ENCODE peak calls at places on chromosome 10, in five cellular contexts. C is GM23338, K is HepG2, X is SK-N-SH, Y is A549. O is an unnamed sample.

GRCh38 chr10:131928248-131929095 is 27.7 kb downstream of the PPP2R2D start:
- DNase-seq in Y (no peak), C (no peak), K (no peak), X (no peak), O (no peak)

GRCh38 chr10:124906551-124907001 is 35.3 kb upstream of the ZRANB1 start:
- DNase-seq in C (no peak), Y (no peak), K (no peak), X (no peak), O (no peak)

GRCh38 chr10:71395621-71396020 is 1.1 kb upstream of the CDH23 start:
- DNase-seq in X (peak; percentile 49), C (no peak), K (no peak), Y (peak; percentile 16), O (no peak)

GRCh38 chr10:31927597-31928530 is 767 bp downstream of the ARHGAP12 start:
- DNase-seq in C (peak; percentile 79), X (peak; percentile 84), Y (peak; percentile 77), K (peak; percentile 74), O (no peak)

GRCh38 chr10:82757397-82757796 is 882.4 kb downstream of the NRG3 start:
- DNase-seq in Y (no peak), X (no peak), C (peak; percentile 17), K (no peak), O (no peak)

GRCh38 chr10:98924526-98924925 is 311.1 kb downstream of the HPSE2 start:
- DNase-seq in C (no peak), Y (no peak), K (no peak), X (no peak), O (no peak)

GRCh38 chr10:119191881-119192280 is 13.3 kb upstream of the PRDX3 start:
- DNase-seq in C (no peak), Y (no peak), X (no peak), K (no peak), O (peak; percentile 51)

GRCh38 chr10:75547391-75548298 is 116.2 kb downstream of the LRMDA start:
- DNase-seq in X (no peak), C (no peak), K (no peak), Y (no peak), O (no peak)

GRCh38 chr10:120473593-120473992 is 16.6 kb downstream of the PLPP4 start:
- DNase-seq in C (no peak), Y (no peak), X (no peak), K (no peak), O (no peak)

GRCh38 chr10:91759581-91759986 is 38.6 kb upstream of the TNKS2 start:
- DNase-seq in K (no peak), X (no peak), C (no peak), Y (peak; percentile 10), O (no peak)

GRCh38 chr10:14751576-14752330 is 22.9 kb downstream of the FAM107B start:
- DNase-seq in Y (no peak), X (no peak), K (no peak), C (peak; percentile 24), O (no peak)

GRCh38 chr10:127649642-127650041 is 87.3 kb upstream of the FOXI2 start:
- DNase-seq in X (peak; percentile 1), K (peak; percentile 14), C (peak; percentile 88), Y (peak; percentile 27), O (peak; percentile 27)

GRCh38 chr10:69958232-69958902 is 94.3 kb upstream of the MACROH2A2 start:
- DNase-seq in K (peak; percentile 38), C (peak; percentile 79), X (peak; percentile 73), Y (peak; percentile 61), O (peak; percentile 46)

GRCh38 chr10:22682237-22683192 is 31.9 kb downstream of the PIP4K2A start:
- DNase-seq in Y (peak; percentile 53), X (no peak), K (peak; percentile 69), C (no peak), O (peak; percentile 15)

GRCh38 chr10:93198401-93199175 is 124.9 kb downstream of the CYP26A1 start:
- DNase-seq in X (no peak), K (no peak), Y (no peak), C (peak; percentile 34), O (no peak)

GRCh38 chr10:102815790-102816549 is 21.2 kb downstream of the CYP17A1 start:
- DNase-seq in K (no peak), X (no peak), C (peak; percentile 48), Y (no peak), O (no peak)

GRCh38 chr10:26468291-26468690 is 30.1 kb downstream of the APBB1IP start:
- DNase-seq in K (peak; percentile 41), X (no peak), C (no peak), Y (peak; percentile 35), O (no peak)

GRCh38 chr10:24952146-24952700 is at the start of gene PRTFDC1:
- DNase-seq in X (no peak), K (no peak), C (peak; percentile 74), Y (peak; percentile 48), O (no peak)

DNA sequence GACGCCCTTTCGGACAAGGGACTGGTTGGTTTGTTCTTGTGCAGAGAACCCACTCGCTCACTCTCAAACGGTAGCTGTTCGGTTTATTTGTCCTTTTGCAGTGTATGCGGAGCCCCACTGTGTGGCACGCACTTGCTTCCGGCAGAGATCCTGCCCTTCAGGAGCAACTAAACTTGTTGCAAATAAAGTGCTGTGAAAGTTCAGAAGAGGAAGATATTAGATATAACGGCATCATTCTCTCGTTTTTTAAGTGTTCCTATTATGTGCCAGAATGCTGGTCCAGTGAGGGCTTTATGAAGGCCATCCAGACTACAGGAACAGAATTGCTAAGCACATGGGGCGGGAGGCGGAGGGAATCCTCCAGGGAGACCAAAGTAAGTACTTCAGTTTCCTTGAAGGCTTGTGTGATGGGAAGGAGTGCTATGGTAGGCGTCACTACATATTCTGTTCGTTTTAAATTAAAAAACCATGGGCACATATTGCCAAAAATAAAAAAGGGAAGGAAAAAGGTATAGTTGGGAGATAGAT is 488 bp upstream of the ERLIN1 start:
- DNase-seq in Y (peak; percentile 53), X (peak; percentile 38), K (no peak), C (peak; percentile 46), O (no peak)
- H3K4me2 ChIP-seq in Y (peak overlapping the region; percentile 84), X (peak overlapping the region; percentile 81), K (peak overlapping the region; percentile 84), C (peak overlapping the region; percentile 95), O (peak overlapping the region; percentile 82)

DNA sequence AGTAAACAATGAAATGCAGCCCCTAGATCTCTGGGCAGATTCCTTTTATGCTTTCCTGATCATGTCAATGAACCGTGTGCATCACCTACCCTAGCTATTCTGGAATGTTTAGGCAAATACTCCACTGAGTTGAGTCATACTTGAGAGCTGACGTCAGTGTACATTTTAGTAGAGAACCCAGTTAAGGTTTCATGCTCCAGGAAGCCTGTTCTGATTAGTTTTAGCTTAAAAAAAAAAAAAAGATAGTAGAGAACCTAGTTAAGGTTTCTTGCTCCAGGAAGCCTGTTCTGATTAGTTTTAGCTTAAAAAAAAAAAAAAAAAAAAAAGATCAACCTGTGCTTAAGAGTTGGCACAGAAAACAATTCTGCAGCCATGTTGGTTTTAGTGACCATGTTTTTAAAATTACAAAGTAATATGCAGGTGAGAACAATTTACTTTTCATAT is 3.7 kb upstream of the MCU start:
- DNase-seq in Y (peak; percentile 96), C (no peak), K (peak; percentile 86), X (no peak), O (no peak)
- TF ChIP-seq REST in Y (no peak), C (no peak), K (no peak), X (no peak), O (no peak)

GRCh38 chr10:4663162-4663992 is 162.6 kb upstream of the AKR1E2 start:
- DNase-seq in X (no peak), Y (peak; percentile 98), K (peak; percentile 85), C (peak; percentile 11), O (peak; percentile 97)
- H3K27ac ChIP-seq in X (peak overlapping the region; percentile 100), Y (peak overlapping the region; percentile 92), K (peak overlapping the region; percentile 25), C (no peak overlapping the region), O (peak overlapping the region; percentile 81)

GRCh38 chr10:97134983-97135382 is 50.8 kb downstream of the SLIT1 start:
- DNase-seq in K (no peak), Y (no peak), C (no peak), X (no peak), O (no peak)
- H3K4me2 ChIP-seq in K (no peak overlapping the region), Y (no peak overlapping the region), C (no peak overlapping the region), X (no peak overlapping the region), O (no peak overlapping the region)

GRCh38 chr10:84424731-84425165 is 96.4 kb downstream of the CCSER2 start:
- DNase-seq in X (peak; percentile 19), K (peak; percentile 54), Y (peak; percentile 71), C (peak; percentile 43), O (peak; percentile 36)
- TF ChIP-seq REST in X (no peak), K (no peak), Y (no peak), C (no peak), O (no peak)

DNA sequence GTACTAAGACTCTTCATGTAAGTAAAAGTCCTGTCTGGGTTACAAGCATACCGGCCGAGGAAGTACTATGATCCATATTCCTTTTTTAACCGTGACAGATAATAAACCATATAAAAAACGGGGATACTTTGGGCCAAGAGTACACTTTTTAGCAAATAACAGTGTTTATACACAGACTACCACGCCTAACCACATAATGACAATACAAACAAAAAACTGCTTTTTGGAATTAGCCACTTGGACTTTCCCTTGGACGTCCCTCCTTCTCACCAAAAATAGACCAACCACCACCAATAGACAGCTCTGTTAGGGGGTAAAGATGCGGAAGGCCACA is 809 bp downstream of the MINDY3 start:
- DNase-seq in C (no peak), K (no peak), X (no peak), Y (no peak), O (no peak)
- H3K27ac ChIP-seq in C (no peak overlapping the region), K (no peak overlapping the region), X (peak overlapping the region; percentile 70), Y (peak overlapping the region; percentile 85), O (peak overlapping the region; percentile 69)

GRCh38 chr10:2870654-2871053 is 196.7 kb upstream of the PFKP start:
- DNase-seq in K (no peak), X (no peak), Y (no peak), C (no peak), O (no peak)

GRCh38 chr10:2873769-2874168 is 193.6 kb upstream of the PFKP start:
- DNase-seq in C (no peak), K (no peak), X (no peak), Y (no peak), O (no peak)

GRCh38 chr10:2876032-2876431 is 191.3 kb upstream of the PFKP start:
- DNase-seq in X (no peak), K (no peak), Y (no peak), C (no peak), O (no peak)

GRCh38 chr10:2871673-2872219 is 195.6 kb upstream of the PFKP start:
- DNase-seq in K (no peak), X (no peak), Y (no peak), C (no peak), O (no peak)

DNA sequence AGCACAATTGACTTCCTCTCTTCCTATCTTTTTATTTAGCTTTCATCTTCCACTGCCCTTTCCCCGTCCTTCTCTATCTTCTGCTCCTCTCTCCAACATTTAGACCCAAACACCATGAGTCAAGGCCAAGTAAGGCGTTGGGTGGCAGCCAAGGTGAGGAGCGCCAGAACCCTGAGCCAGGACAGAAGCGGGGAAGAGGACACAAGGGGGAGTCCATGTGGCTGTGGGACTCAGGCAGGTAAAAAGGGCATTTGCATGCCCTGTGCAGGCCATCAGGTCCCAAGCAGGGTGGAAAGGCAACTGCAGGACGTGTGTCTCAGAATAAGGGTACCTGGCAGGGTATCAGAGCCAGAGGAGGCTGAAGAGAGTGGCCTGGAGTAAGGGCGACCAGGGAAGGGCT is 192.4 kb upstream of the PFKP start:
- DNase-seq in X (no peak), Y (no peak), K (no peak), C (no peak), O (no peak)
- H3K4me2 ChIP-seq in X (no peak overlapping the region), Y (no peak overlapping the region), K (no peak overlapping the region), C (no peak overlapping the region), O (no peak overlapping the region)